ENCODE peak calls at places on chromosomes 13 and 19, in ten cellular contexts. F is epithelial cell of esophagus, U is K562, T is lower lobe of right lung, J is fibroblast of the aortic adventitia, R is heart right ventricle, H is foreskin fibroblast, D is astrocyte of the spinal cord, P is heart left ventricle, W is mammary epithelial cell. I is an unnamed sample.

GRCh38 chr19:4781851-4782250 is 9.7 kb upstream of the FEM1A start:
- DNase-seq in J (no peak), W (no peak), H (no peak), P (no peak), F (no peak), T (no peak), D (no peak), R (no peak), U (no peak), I (no peak)

GRCh38 chr19:28465317-28466086 is 747.4 kb downstream of the UQCRFS1 start:
- DNase-seq in U (no peak), R (no peak), P (no peak), W (peak; percentile 51), J (peak; percentile 56), F (peak; percentile 14), D (peak; percentile 10), H (no peak), T (no peak), I (no peak)

GRCh38 chr13:35164324-35164932 is 222.4 kb downstream of the NBEA start:
- DNase-seq in F (peak; percentile 41), H (no peak), R (no peak), J (peak; percentile 56), T (no peak), D (peak; percentile 50), P (no peak), U (peak; percentile 6), W (peak; percentile 6), I (no peak)

GRCh38 chr19:1082165-1082927 is 12.8 kb downstream of the POLR2E start:
- DNase-seq in U (peak; percentile 97), R (no peak), T (peak; percentile 93), H (no peak), D (peak; percentile 28), J (peak; percentile 20), F (peak; percentile 98), P (peak; percentile 69), W (peak; percentile 68), I (no peak)

GRCh38 chr19:23261496-23262020 is 11.4 kb upstream of the ZNF724 start:
- DNase-seq in H (no peak), J (no peak), W (no peak), D (no peak), F (no peak), P (no peak), U (no peak), R (no peak), T (no peak), I (no peak)

GRCh38 chr19:45911291-45911690 is 3.3 kb downstream of the NANOS2 start:
- DNase-seq in R (no peak), H (no peak), W (no peak), J (no peak), P (no peak), U (no peak), F (no peak), D (no peak), T (no peak), I (no peak)

GRCh38 chr13:90613076-90613795 is 734.3 kb upstream of the MIR17HG start:
- DNase-seq in T (no peak), H (no peak), U (no peak), J (no peak), R (no peak), D (no peak), W (no peak), F (peak; percentile 32), P (no peak), I (no peak)

GRCh38 chr13:109145631-109146030 is 516.2 kb downstream of the MYO16 start:
- DNase-seq in U (peak; percentile 15), D (peak; percentile 76), H (peak; percentile 66), J (peak; percentile 78), T (no peak), F (peak; percentile 81), P (peak; percentile 39), W (peak; percentile 72), R (peak; percentile 42), I (no peak)

GRCh38 chr19:38658462-38659306 is 11.2 kb downstream of the ACTN4 start:
- DNase-seq in D (peak; percentile 100), H (peak; percentile 98), J (peak; percentile 100), U (no peak), T (no peak), R (peak; percentile 74), P (no peak), W (peak; percentile 99), F (peak; percentile 99), I (peak; percentile 99)

GRCh38 chr19:14835011-14835410 is at the start of the genes OR7A5 and OR7C1:
- DNase-seq in P (no peak), H (no peak), J (no peak), F (peak; percentile 2), D (peak; percentile 20), T (no peak), U (no peak), R (no peak), W (no peak), I (no peak)

GRCh38 chr19:45050036-45050435 is 11.2 kb downstream of the CLASRP start:
- DNase-seq in W (peak; percentile 88), T (no peak), H (no peak), J (no peak), P (no peak), F (peak; percentile 58), R (no peak), U (no peak), D (no peak), I (no peak)

GRCh38 chr13:33639640-33640080 is 178.3 kb upstream of the RFC3 start:
- DNase-seq in U (no peak), R (no peak), F (peak; percentile 86), W (peak; percentile 69), J (no peak), T (no peak), D (no peak), H (no peak), P (no peak), I (no peak)

GRCh38 chr19:1823539-1824251 is 11.6 kb upstream of the ATP8B3 start:
- DNase-seq in H (no peak), F (no peak), D (no peak), P (no peak), R (no peak), J (no peak), W (no peak), T (no peak), U (no peak), I (no peak)

GRCh38 chr19:29714953-29715694 is at the start of gene C19orf12:
- DNase-seq in H (peak; percentile 25), U (peak; percentile 72), J (peak; percentile 29), W (peak; percentile 38), R (peak; percentile 53), D (peak; percentile 37), T (peak; percentile 76), F (peak; percentile 40), P (peak; percentile 74), I (no peak)

GRCh38 chr19:50712833-50713232 is 6.8 kb downstream of the SHANK1 start:
- DNase-seq in D (no peak), T (no peak), R (no peak), W (no peak), J (no peak), H (no peak), U (no peak), F (no peak), P (no peak), I (no peak)

GRCh38 chr13:45826741-45827140 is 24.8 kb downstream of the SIAH3 start:
- DNase-seq in R (no peak), F (no peak), J (no peak), T (no peak), P (no peak), U (no peak), W (no peak), H (no peak), D (no peak), I (no peak)

GRCh38 chr19:42254083-42254849 is 662 bp downstream of the ERF start:
- DNase-seq in U (peak; percentile 81), H (no peak), T (peak; percentile 84), D (peak; percentile 68), J (no peak), P (peak; percentile 83), R (peak; percentile 83), W (peak; percentile 51), F (peak; percentile 52), I (no peak)
- TF ChIP-seq CTCF in U (no peak), H (no peak), T (no peak), D (no peak), J (no peak), P (no peak), R (no peak), W (no peak), F (no peak), I (no peak)

GRCh38 chr19:17843428-17843827 is 4.4 kb downstream of the JAK3 start:
- DNase-seq in W (no peak), D (no peak), H (no peak), F (no peak), T (no peak), J (no peak), U (no peak), P (no peak), R (no peak), I (no peak)
- H3K4me3 ChIP-seq in W (no peak overlapping the region), D (no peak overlapping the region), H (no peak overlapping the region), F (no peak overlapping the region), T (no peak overlapping the region), J (no peak overlapping the region), U (no peak overlapping the region), P (no peak overlapping the region), R (no peak overlapping the region), I (no peak overlapping the region)

DNA sequence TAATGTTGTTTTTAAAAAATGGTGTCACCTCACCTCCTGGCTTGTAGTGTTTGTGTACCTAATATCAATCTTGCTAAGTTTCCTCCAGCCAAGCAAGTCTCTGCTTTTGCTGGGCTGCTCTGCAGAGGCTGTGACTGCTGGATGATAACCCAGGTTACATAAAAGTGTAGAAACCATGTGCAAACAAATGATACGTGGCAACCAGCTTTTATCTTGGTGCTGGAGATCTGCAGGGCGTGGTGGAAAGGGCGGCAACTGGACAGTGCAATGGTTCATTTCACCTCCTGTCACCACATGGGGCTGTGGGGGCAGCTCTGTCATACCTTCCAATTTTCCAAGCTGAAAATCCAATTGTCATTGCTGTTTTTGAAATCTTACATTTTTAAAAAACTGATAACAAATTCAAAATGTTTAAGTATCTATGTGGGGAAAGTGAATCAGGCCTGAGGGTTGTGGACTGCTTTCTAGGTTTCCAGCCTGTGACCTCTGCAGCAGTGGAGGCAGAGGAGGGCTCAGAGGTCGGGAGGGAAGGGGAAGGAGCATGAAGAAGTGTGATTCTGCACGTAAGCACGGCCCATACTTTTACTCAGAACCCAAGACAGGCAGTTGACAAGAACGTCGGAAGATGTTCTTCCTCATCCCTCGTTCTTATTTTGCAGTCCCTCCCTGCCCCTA is 9.7 kb downstream of the GPR42 start:
- DNase-seq in T (no peak), P (no peak), W (no peak), R (no peak), H (no peak), J (no peak), U (peak; percentile 84), D (no peak), F (no peak), I (no peak)
- TF ChIP-seq CTCF in T (no peak), P (no peak), W (no peak), R (no peak), H (no peak), J (no peak), U (no peak), D (no peak), F (no peak), I (no peak)

DNA sequence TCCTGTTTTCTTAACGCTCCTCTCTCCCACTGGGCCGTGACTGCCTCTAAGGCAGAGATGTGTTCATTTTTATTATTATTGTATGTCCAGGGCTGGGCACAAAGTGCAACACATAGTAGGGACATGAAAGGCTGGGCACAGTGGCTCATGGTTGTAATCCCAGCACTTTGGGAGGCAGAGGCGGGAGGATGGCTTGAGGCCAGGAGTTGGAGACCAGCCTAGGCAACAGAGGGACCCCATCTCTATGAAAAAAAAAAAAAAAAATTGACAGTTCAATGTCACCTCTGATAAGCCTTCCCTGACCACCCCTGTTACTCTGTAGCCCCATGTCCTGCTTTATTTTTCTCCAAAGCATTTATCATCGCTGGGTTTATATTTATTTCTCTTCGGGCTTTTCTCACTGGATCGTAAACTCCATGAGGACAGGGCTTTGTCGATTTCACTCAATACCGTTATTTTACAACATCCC is 481 bp upstream of the SAE1 start:
- DNase-seq in P (no peak), D (no peak), W (no peak), J (no peak), H (no peak), U (no peak), R (no peak), T (no peak), F (no peak), I (no peak)
- H3K4me3 ChIP-seq in P (peak overlapping the region; percentile 68), D (no peak overlapping the region), W (no peak overlapping the region), J (no peak overlapping the region), H (peak overlapping the region; percentile 10), U (no peak overlapping the region), R (peak overlapping the region; percentile 61), T (peak overlapping the region; percentile 83), F (peak overlapping the region; percentile 95), I (no peak overlapping the region)